ENCODE peak calls at places on chromosomes 12 and 14, in eight cellular contexts. One of them, this sample, is unnamed.

GRCh38 chr14:41925409-41925808 is 318.7 kb downstream of the LRFN5 start:
- DNase-seq in putamen: peak
- DNase-seq in GM23248: peak
- DNase-seq in CD8-positive, alpha-beta T cell: no peak
- DNase-seq in HuH-7: no peak
- DNase-seq in OCI-LY7: no peak
- DNase-seq in stimulated activated CD4-positive, alpha-beta T cell treated with anti-CD3 and anti-CD28 coated beads, Interleukin-15, amount 100 ng/mL, for 1 hour: no peak
- DNase-seq in HFF-Myc: peak
- DNase-seq in this sample: no peak

GRCh38 chr12:81337891-81338290 is 260.0 kb downstream of the ACSS3 start:
- DNase-seq in HFF-Myc: no peak
- DNase-seq in OCI-LY7: no peak
- DNase-seq in putamen: no peak
- DNase-seq in GM23248: peak
- DNase-seq in HuH-7: no peak
- DNase-seq in stimulated activated CD4-positive, alpha-beta T cell treated with anti-CD3 and anti-CD28 coated beads, Interleukin-15, amount 100 ng/mL, for 1 hour: no peak
- DNase-seq in CD8-positive, alpha-beta T cell: no peak
- DNase-seq in this sample: no peak

GRCh38 chr12:66127695-66128094 is 2.9 kb downstream of the LLPH start:
- DNase-seq in putamen: no peak
- DNase-seq in stimulated activated CD4-positive, alpha-beta T cell treated with anti-CD3 and anti-CD28 coated beads, Interleukin-15, amount 100 ng/mL, for 1 hour: no peak
- DNase-seq in HuH-7: no peak
- DNase-seq in GM23248: no peak
- DNase-seq in CD8-positive, alpha-beta T cell: no peak
- DNase-seq in OCI-LY7: no peak
- DNase-seq in HFF-Myc: no peak
- DNase-seq in this sample: no peak

GRCh38 chr12:64720884-64721283 is 38.3 kb downstream of the GNS start:
- DNase-seq in OCI-LY7: no peak
- DNase-seq in putamen: no peak
- DNase-seq in CD8-positive, alpha-beta T cell: no peak
- DNase-seq in GM23248: no peak
- DNase-seq in HFF-Myc: no peak
- DNase-seq in stimulated activated CD4-positive, alpha-beta T cell treated with anti-CD3 and anti-CD28 coated beads, Interleukin-15, amount 100 ng/mL, for 1 hour: no peak
- DNase-seq in HuH-7: no peak
- DNase-seq in this sample: no peak

GRCh38 chr14:103607822-103608221 is 21.2 kb upstream of the KLC1 start:
- DNase-seq in putamen: no peak
- DNase-seq in HuH-7: no peak
- DNase-seq in stimulated activated CD4-positive, alpha-beta T cell treated with anti-CD3 and anti-CD28 coated beads, Interleukin-15, amount 100 ng/mL, for 1 hour: no peak
- DNase-seq in OCI-LY7: no peak
- DNase-seq in HFF-Myc: no peak
- DNase-seq in GM23248: no peak
- DNase-seq in CD8-positive, alpha-beta T cell: no peak
- DNase-seq in this sample: no peak

GRCh38 chr12:103773109-103773905 is 67.7 kb downstream of the NT5DC3 start:
- DNase-seq in HuH-7: no peak
- DNase-seq in OCI-LY7: no peak
- DNase-seq in GM23248: no peak
- DNase-seq in HFF-Myc: no peak
- DNase-seq in putamen: peak
- DNase-seq in stimulated activated CD4-positive, alpha-beta T cell treated with anti-CD3 and anti-CD28 coated beads, Interleukin-15, amount 100 ng/mL, for 1 hour: no peak
- DNase-seq in CD8-positive, alpha-beta T cell: no peak
- DNase-seq in this sample: no peak

GRCh38 chr14:96055753-96056508 is 16.8 kb downstream of the C14orf132 start:
- DNase-seq in HuH-7: no peak
- DNase-seq in OCI-LY7: no peak
- DNase-seq in HFF-Myc: no peak
- DNase-seq in stimulated activated CD4-positive, alpha-beta T cell treated with anti-CD3 and anti-CD28 coated beads, Interleukin-15, amount 100 ng/mL, for 1 hour: no peak
- DNase-seq in GM23248: no peak
- DNase-seq in putamen: peak
- DNase-seq in CD8-positive, alpha-beta T cell: no peak
- DNase-seq in this sample: no peak

GRCh38 chr12:40198601-40199000 is 26.2 kb upstream of the LRRK2 start:
- DNase-seq in stimulated activated CD4-positive, alpha-beta T cell treated with anti-CD3 and anti-CD28 coated beads, Interleukin-15, amount 100 ng/mL, for 1 hour: no peak
- DNase-seq in OCI-LY7: no peak
- DNase-seq in HuH-7: no peak
- DNase-seq in putamen: no peak
- DNase-seq in GM23248: peak
- DNase-seq in CD8-positive, alpha-beta T cell: no peak
- DNase-seq in HFF-Myc: no peak
- DNase-seq in this sample: no peak

GRCh38 chr14:70073924-70074566 is 114.7 kb downstream of the SLC8A3 start:
- DNase-seq in HuH-7: peak
- DNase-seq in HFF-Myc: peak
- DNase-seq in stimulated activated CD4-positive, alpha-beta T cell treated with anti-CD3 and anti-CD28 coated beads, Interleukin-15, amount 100 ng/mL, for 1 hour: peak
- DNase-seq in OCI-LY7: peak
- DNase-seq in GM23248: peak
- DNase-seq in putamen: peak
- DNase-seq in CD8-positive, alpha-beta T cell: peak
- DNase-seq in this sample: peak

GRCh38 chr14:95146079-95146771 is 11.1 kb downstream of the DICER1 start:
- DNase-seq in putamen: no peak
- DNase-seq in HuH-7: no peak
- DNase-seq in OCI-LY7: no peak
- DNase-seq in HFF-Myc: no peak
- DNase-seq in GM23248: no peak
- DNase-seq in CD8-positive, alpha-beta T cell: no peak
- DNase-seq in stimulated activated CD4-positive, alpha-beta T cell treated with anti-CD3 and anti-CD28 coated beads, Interleukin-15, amount 100 ng/mL, for 1 hour: no peak
- DNase-seq in this sample: no peak

GRCh38 chr14:23434488-23435219 is 806 bp downstream of the MYH7 start:
- DNase-seq in GM23248: no peak
- DNase-seq in CD8-positive, alpha-beta T cell: no peak
- DNase-seq in HuH-7: no peak
- DNase-seq in stimulated activated CD4-positive, alpha-beta T cell treated with anti-CD3 and anti-CD28 coated beads, Interleukin-15, amount 100 ng/mL, for 1 hour: no peak
- DNase-seq in putamen: peak
- DNase-seq in HFF-Myc: no peak
- DNase-seq in OCI-LY7: no peak
- DNase-seq in this sample: no peak

GRCh38 chr12:108477055-108477880 is 37.8 kb upstream of the FICD start:
- DNase-seq in OCI-LY7: no peak
- DNase-seq in stimulated activated CD4-positive, alpha-beta T cell treated with anti-CD3 and anti-CD28 coated beads, Interleukin-15, amount 100 ng/mL, for 1 hour: no peak
- DNase-seq in HFF-Myc: no peak
- DNase-seq in HuH-7: no peak
- DNase-seq in CD8-positive, alpha-beta T cell: no peak
- DNase-seq in GM23248: no peak
- DNase-seq in putamen: no peak
- DNase-seq in this sample: no peak

GRCh38 chr14:21840765-21841164 is 167.1 kb upstream of the OR4E1 start:
- DNase-seq in HuH-7: no peak
- DNase-seq in stimulated activated CD4-positive, alpha-beta T cell treated with anti-CD3 and anti-CD28 coated beads, Interleukin-15, amount 100 ng/mL, for 1 hour: no peak
- DNase-seq in OCI-LY7: peak
- DNase-seq in putamen: no peak
- DNase-seq in GM23248: no peak
- DNase-seq in HFF-Myc: no peak
- DNase-seq in CD8-positive, alpha-beta T cell: no peak
- DNase-seq in this sample: no peak

GRCh38 chr14:41699506-41699905 is 92.8 kb downstream of the LRFN5 start:
- DNase-seq in CD8-positive, alpha-beta T cell: no peak
- DNase-seq in GM23248: no peak
- DNase-seq in HFF-Myc: no peak
- DNase-seq in OCI-LY7: no peak
- DNase-seq in putamen: no peak
- DNase-seq in HuH-7: no peak
- DNase-seq in stimulated activated CD4-positive, alpha-beta T cell treated with anti-CD3 and anti-CD28 coated beads, Interleukin-15, amount 100 ng/mL, for 1 hour: no peak
- DNase-seq in this sample: no peak

GRCh38 chr14:69999246-69999645 is 120.0 kb downstream of the SMOC1 start:
- DNase-seq in HuH-7: no peak
- DNase-seq in HFF-Myc: peak
- DNase-seq in GM23248: peak
- DNase-seq in stimulated activated CD4-positive, alpha-beta T cell treated with anti-CD3 and anti-CD28 coated beads, Interleukin-15, amount 100 ng/mL, for 1 hour: no peak
- DNase-seq in CD8-positive, alpha-beta T cell: no peak
- DNase-seq in OCI-LY7: no peak
- DNase-seq in putamen: no peak
- DNase-seq in this sample: peak

GRCh38 chr14:31286456-31287293 is 79.1 kb upstream of the HECTD1 start:
- DNase-seq in OCI-LY7: no peak
- DNase-seq in stimulated activated CD4-positive, alpha-beta T cell treated with anti-CD3 and anti-CD28 coated beads, Interleukin-15, amount 100 ng/mL, for 1 hour: peak
- DNase-seq in putamen: no peak
- DNase-seq in HuH-7: no peak
- DNase-seq in HFF-Myc: no peak
- DNase-seq in CD8-positive, alpha-beta T cell: no peak
- DNase-seq in GM23248: no peak
- DNase-seq in this sample: no peak

GRCh38 chr12:131454418-131455217 is 256.3 kb upstream of the SFSWAP start:
- DNase-seq in HuH-7: peak
- DNase-seq in HFF-Myc: no peak
- DNase-seq in CD8-positive, alpha-beta T cell: no peak
- DNase-seq in GM23248: peak
- DNase-seq in putamen: no peak
- DNase-seq in OCI-LY7: peak
- DNase-seq in stimulated activated CD4-positive, alpha-beta T cell treated with anti-CD3 and anti-CD28 coated beads, Interleukin-15, amount 100 ng/mL, for 1 hour: peak
- DNase-seq in this sample: no peak

GRCh38 chr12:1083888-1084262 is 92.9 kb downstream of the ERC1 start:
- DNase-seq in stimulated activated CD4-positive, alpha-beta T cell treated with anti-CD3 and anti-CD28 coated beads, Interleukin-15, amount 100 ng/mL, for 1 hour: no peak
- DNase-seq in HFF-Myc: peak
- DNase-seq in putamen: peak
- DNase-seq in GM23248: peak
- DNase-seq in OCI-LY7: no peak
- DNase-seq in HuH-7: no peak
- DNase-seq in CD8-positive, alpha-beta T cell: no peak
- DNase-seq in this sample: peak

GRCh38 chr12:125015680-125016310 is 22.4 kb downstream of the BRI3BP start:
- DNase-seq in HuH-7: no peak
- DNase-seq in HFF-Myc: no peak
- DNase-seq in stimulated activated CD4-positive, alpha-beta T cell treated with anti-CD3 and anti-CD28 coated beads, Interleukin-15, amount 100 ng/mL, for 1 hour: no peak
- DNase-seq in CD8-positive, alpha-beta T cell: no peak
- DNase-seq in OCI-LY7: no peak
- DNase-seq in GM23248: no peak
- DNase-seq in putamen: peak
- DNase-seq in this sample: no peak

GRCh38 chr12:2998789-2999264 is 39.6 kb downstream of the TEAD4 start:
- DNase-seq in GM23248: peak
- DNase-seq in HuH-7: no peak
- DNase-seq in HFF-Myc: no peak
- DNase-seq in OCI-LY7: no peak
- DNase-seq in CD8-positive, alpha-beta T cell: no peak
- DNase-seq in stimulated activated CD4-positive, alpha-beta T cell treated with anti-CD3 and anti-CD28 coated beads, Interleukin-15, amount 100 ng/mL, for 1 hour: no peak
- DNase-seq in putamen: no peak
- DNase-seq in this sample: no peak

GRCh38 chr12:47095446-47096236 is 15.9 kb upstream of the AMIGO2 start:
- DNase-seq in CD8-positive, alpha-beta T cell: no peak
- DNase-seq in OCI-LY7: no peak
- DNase-seq in HuH-7: no peak
- DNase-seq in stimulated activated CD4-positive, alpha-beta T cell treated with anti-CD3 and anti-CD28 coated beads, Interleukin-15, amount 100 ng/mL, for 1 hour: no peak
- DNase-seq in putamen: no peak
- DNase-seq in HFF-Myc: no peak
- DNase-seq in GM23248: peak
- DNase-seq in this sample: no peak

GRCh38 chr14:65115615-65116014 is 13.3 kb upstream of the MAX start:
- DNase-seq in OCI-LY7: peak
- DNase-seq in HuH-7: no peak
- DNase-seq in HFF-Myc: no peak
- DNase-seq in GM23248: no peak
- DNase-seq in stimulated activated CD4-positive, alpha-beta T cell treated with anti-CD3 and anti-CD28 coated beads, Interleukin-15, amount 100 ng/mL, for 1 hour: no peak
- DNase-seq in putamen: no peak
- DNase-seq in CD8-positive, alpha-beta T cell: no peak
- DNase-seq in this sample: no peak